ENCODE peak calls at places on chromosome 12, in four cellular contexts. One of them, this sample, is unnamed.

GRCh38 chr12:120132863-120133385 is 16.4 kb upstream of the RAB35 start:
- DNase-seq in astrocyte of the cerebellum: no peak
- DNase-seq in left ventricle myocardium inferior: no peak
- DNase-seq in mucosa of descending colon: no peak
- DNase-seq in this sample: peak; percentile 29

GRCh38 chr12:128180166-128180565 is 86.8 kb upstream of the TMEM132C start:
- DNase-seq in mucosa of descending colon: no peak
- DNase-seq in astrocyte of the cerebellum: no peak
- DNase-seq in left ventricle myocardium inferior: no peak
- DNase-seq in this sample: no peak

GRCh38 chr12:110312581-110313360 is 31.7 kb downstream of the ATP2A2 start:
- DNase-seq in mucosa of descending colon: no peak
- DNase-seq in left ventricle myocardium inferior: no peak
- DNase-seq in astrocyte of the cerebellum: no peak
- DNase-seq in this sample: no peak

GRCh38 chr12:96831346-96831745 is 75.7 kb upstream of the NEDD1 start:
- DNase-seq in mucosa of descending colon: no peak
- DNase-seq in left ventricle myocardium inferior: no peak
- DNase-seq in astrocyte of the cerebellum: no peak
- DNase-seq in this sample: no peak

GRCh38 chr12:7019043-7019569 is 830 bp upstream of the LPCAT3 start:
- DNase-seq in mucosa of descending colon: no peak
- DNase-seq in left ventricle myocardium inferior: no peak
- DNase-seq in astrocyte of the cerebellum: no peak
- DNase-seq in this sample: no peak

GRCh38 chr12:54593135-54593534 is 4.7 kb upstream of the PPP1R1A start:
- DNase-seq in left ventricle myocardium inferior: no peak
- DNase-seq in astrocyte of the cerebellum: no peak
- DNase-seq in mucosa of descending colon: no peak
- DNase-seq in this sample: no peak

GRCh38 chr12:50637870-50638481 is 125.9 kb upstream of the ATF1 start:
- DNase-seq in mucosa of descending colon: no peak
- DNase-seq in astrocyte of the cerebellum: no peak
- DNase-seq in left ventricle myocardium inferior: no peak
- DNase-seq in this sample: no peak

GRCh38 chr12:107178776-107179175 is 85.4 kb upstream of the CRY1 start:
- DNase-seq in mucosa of descending colon: no peak
- DNase-seq in left ventricle myocardium inferior: no peak
- DNase-seq in astrocyte of the cerebellum: no peak
- DNase-seq in this sample: no peak

GRCh38 chr12:100311317-100311716 is 44.3 kb downstream of the SCYL2 start:
- DNase-seq in left ventricle myocardium inferior: no peak
- DNase-seq in astrocyte of the cerebellum: no peak
- DNase-seq in mucosa of descending colon: no peak
- DNase-seq in this sample: no peak

GRCh38 chr12:93698307-93699092 is 21.3 kb downstream of the CRADD start:
- DNase-seq in left ventricle myocardium inferior: no peak
- DNase-seq in astrocyte of the cerebellum: no peak
- DNase-seq in mucosa of descending colon: no peak
- DNase-seq in this sample: no peak

GRCh38 chr12:131929530-131930456 is 717 bp downstream of the PUS1 start:
- DNase-seq in left ventricle myocardium inferior: no peak
- DNase-seq in mucosa of descending colon: peak; percentile 74
- DNase-seq in astrocyte of the cerebellum: no peak
- DNase-seq in this sample: peak; percentile 70

GRCh38 chr12:2374092-2374740 is 321.4 kb downstream of the CACNA1C start:
- DNase-seq in mucosa of descending colon: no peak
- DNase-seq in astrocyte of the cerebellum: peak; percentile 32
- DNase-seq in left ventricle myocardium inferior: no peak
- DNase-seq in this sample: no peak

GRCh38 chr12:124422570-124423523 is 128.0 kb downstream of the RFLNA start:
- DNase-seq in astrocyte of the cerebellum: peak; percentile 86
- DNase-seq in left ventricle myocardium inferior: peak; percentile 95
- DNase-seq in mucosa of descending colon: peak; percentile 93
- DNase-seq in this sample: peak; percentile 29

GRCh38 chr12:12882288-12882687 is 9.1 kb upstream of the GPRC5A start:
- DNase-seq in mucosa of descending colon: no peak
- DNase-seq in left ventricle myocardium inferior: no peak
- DNase-seq in astrocyte of the cerebellum: no peak
- DNase-seq in this sample: no peak

GRCh38 chr12:41345071-41345470 is 157.0 kb downstream of the PDZRN4 start:
- DNase-seq in left ventricle myocardium inferior: no peak
- DNase-seq in mucosa of descending colon: no peak
- DNase-seq in astrocyte of the cerebellum: no peak
- DNase-seq in this sample: no peak

GRCh38 chr12:10505620-10506019 is at the start of gene EIF2S3B:
- DNase-seq in astrocyte of the cerebellum: no peak
- DNase-seq in mucosa of descending colon: peak; percentile 44
- DNase-seq in left ventricle myocardium inferior: no peak
- DNase-seq in this sample: no peak

GRCh38 chr12:96988919-96989318 is 81.9 kb downstream of the NEDD1 start:
- DNase-seq in mucosa of descending colon: no peak
- DNase-seq in astrocyte of the cerebellum: no peak
- DNase-seq in left ventricle myocardium inferior: no peak
- DNase-seq in this sample: no peak

GRCh38 chr12:12398026-12398859 is 41.4 kb downstream of the BORCS5 start:
- DNase-seq in astrocyte of the cerebellum: peak; percentile 87
- DNase-seq in left ventricle myocardium inferior: peak; percentile 45
- DNase-seq in mucosa of descending colon: no peak
- DNase-seq in this sample: peak; percentile 60

GRCh38 chr12:69837191-69838085 is 12.4 kb downstream of the MYRFL start:
- DNase-seq in left ventricle myocardium inferior: no peak
- DNase-seq in mucosa of descending colon: no peak
- DNase-seq in astrocyte of the cerebellum: no peak
- DNase-seq in this sample: no peak

GRCh38 chr12:111369496-111370220 is 763 bp upstream of the PHETA1 start:
- DNase-seq in left ventricle myocardium inferior: no peak
- DNase-seq in mucosa of descending colon: no peak
- DNase-seq in astrocyte of the cerebellum: no peak
- DNase-seq in this sample: no peak

GRCh38 chr12:75683220-75683619 is 171.8 kb upstream of the KRR1 start:
- DNase-seq in left ventricle myocardium inferior: no peak
- DNase-seq in astrocyte of the cerebellum: no peak
- DNase-seq in mucosa of descending colon: no peak
- DNase-seq in this sample: no peak

GRCh38 chr12:16300222-16300621 is 22.7 kb upstream of the SLC15A5 start:
- DNase-seq in mucosa of descending colon: no peak
- DNase-seq in left ventricle myocardium inferior: no peak
- DNase-seq in astrocyte of the cerebellum: no peak
- DNase-seq in this sample: no peak

GRCh38 chr12:124026755-124027745 is 54.0 kb downstream of the ZNF664 start:
- DNase-seq in left ventricle myocardium inferior: no peak
- DNase-seq in astrocyte of the cerebellum: no peak
- DNase-seq in mucosa of descending colon: no peak
- DNase-seq in this sample: no peak

GRCh38 chr12:57215668-57216013 is 953 bp upstream of the NXPH4 start:
- DNase-seq in astrocyte of the cerebellum: no peak
- DNase-seq in left ventricle myocardium inferior: no peak
- DNase-seq in mucosa of descending colon: no peak
- DNase-seq in this sample: peak; percentile 64

GRCh38 chr12:4275869-4276253 is 2.3 kb downstream of the CCND2 start:
- DNase-seq in mucosa of descending colon: no peak
- DNase-seq in left ventricle myocardium inferior: no peak
- DNase-seq in astrocyte of the cerebellum: no peak
- DNase-seq in this sample: peak; percentile 60

GRCh38 chr12:123471374-123472068 is 13.6 kb downstream of the SNRNP35 start:
- DNase-seq in mucosa of descending colon: no peak
- DNase-seq in left ventricle myocardium inferior: peak; percentile 57
- DNase-seq in astrocyte of the cerebellum: peak; percentile 18
- DNase-seq in this sample: no peak

GRCh38 chr12:53065975-53066593 is 13.1 kb downstream of the SPRYD3 start:
- DNase-seq in left ventricle myocardium inferior: peak; percentile 81
- DNase-seq in mucosa of descending colon: peak; percentile 78
- DNase-seq in astrocyte of the cerebellum: peak; percentile 66
- DNase-seq in this sample: peak; percentile 62
- H3K4me3 ChIP-seq in left ventricle myocardium inferior: peak overlapping the region; percentile 31
- H3K4me3 ChIP-seq in mucosa of descending colon: no peak overlapping the region
- H3K4me3 ChIP-seq in astrocyte of the cerebellum: no peak overlapping the region
- H3K4me3 ChIP-seq in this sample: no peak overlapping the region

GRCh38 chr12:114976959-114977358 is 293.0 kb upstream of the TBX3 start:
- DNase-seq in mucosa of descending colon: no peak
- DNase-seq in astrocyte of the cerebellum: no peak
- DNase-seq in left ventricle myocardium inferior: no peak
- DNase-seq in this sample: no peak
- TF ChIP-seq CTCF in mucosa of descending colon: no peak
- TF ChIP-seq CTCF in astrocyte of the cerebellum: no peak
- TF ChIP-seq CTCF in left ventricle myocardium inferior: no peak
- TF ChIP-seq CTCF in this sample: no peak

GRCh38 chr12:49368240-49368600 is 958 bp downstream of the SPATS2 start:
- DNase-seq in left ventricle myocardium inferior: no peak
- DNase-seq in astrocyte of the cerebellum: no peak
- DNase-seq in mucosa of descending colon: no peak
- DNase-seq in this sample: no peak
- H3K4me3 ChIP-seq in left ventricle myocardium inferior: peak overlapping the region; percentile 81
- H3K4me3 ChIP-seq in astrocyte of the cerebellum: peak overlapping the region; percentile 64
- H3K4me3 ChIP-seq in mucosa of descending colon: no peak overlapping the region
- H3K4me3 ChIP-seq in this sample: peak overlapping the region; percentile 77

GRCh38 chr12:71782007-71782406 is 27.3 kb downstream of the RAB21 start:
- DNase-seq in mucosa of descending colon: no peak
- DNase-seq in astrocyte of the cerebellum: no peak
- DNase-seq in left ventricle myocardium inferior: no peak
- DNase-seq in this sample: no peak

DNA sequence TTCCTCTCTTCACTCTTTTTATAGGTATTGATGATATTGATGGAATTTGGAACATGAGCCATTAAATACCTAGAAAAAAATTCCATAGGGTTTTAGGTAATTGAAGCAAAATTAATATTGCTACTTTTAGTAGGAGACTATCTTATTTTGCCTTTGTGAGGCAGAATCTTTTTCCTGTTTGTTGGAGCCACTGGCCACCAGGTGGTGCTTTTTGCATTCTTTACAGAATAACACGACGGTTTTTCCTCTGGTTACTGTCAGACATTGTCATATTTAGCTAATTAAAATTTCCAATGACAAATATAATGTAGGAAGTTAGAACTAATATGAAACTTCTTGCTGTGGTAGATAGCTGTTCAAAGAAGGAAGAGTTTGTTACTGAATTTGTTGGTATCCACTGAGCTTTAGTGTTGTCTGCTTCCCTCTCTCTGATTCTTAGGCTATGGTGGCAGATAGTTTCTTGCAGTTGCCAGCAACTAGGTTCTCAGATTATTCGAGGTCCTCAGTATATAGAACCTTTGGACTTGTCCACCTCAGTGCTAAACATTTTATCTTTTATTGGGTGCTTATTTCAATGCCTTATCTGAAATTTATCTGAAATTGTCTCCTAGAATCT is 25.7 kb downstream of the RAB21 start:
- DNase-seq in left ventricle myocardium inferior: no peak
- DNase-seq in mucosa of descending colon: no peak
- DNase-seq in astrocyte of the cerebellum: peak; percentile 28
- DNase-seq in this sample: no peak
- TF ChIP-seq CTCF in left ventricle myocardium inferior: peak; percentile 79
- TF ChIP-seq CTCF in mucosa of descending colon: peak; percentile 51
- TF ChIP-seq CTCF in astrocyte of the cerebellum: peak; percentile 74
- TF ChIP-seq CTCF in this sample: peak; percentile 10

DNA sequence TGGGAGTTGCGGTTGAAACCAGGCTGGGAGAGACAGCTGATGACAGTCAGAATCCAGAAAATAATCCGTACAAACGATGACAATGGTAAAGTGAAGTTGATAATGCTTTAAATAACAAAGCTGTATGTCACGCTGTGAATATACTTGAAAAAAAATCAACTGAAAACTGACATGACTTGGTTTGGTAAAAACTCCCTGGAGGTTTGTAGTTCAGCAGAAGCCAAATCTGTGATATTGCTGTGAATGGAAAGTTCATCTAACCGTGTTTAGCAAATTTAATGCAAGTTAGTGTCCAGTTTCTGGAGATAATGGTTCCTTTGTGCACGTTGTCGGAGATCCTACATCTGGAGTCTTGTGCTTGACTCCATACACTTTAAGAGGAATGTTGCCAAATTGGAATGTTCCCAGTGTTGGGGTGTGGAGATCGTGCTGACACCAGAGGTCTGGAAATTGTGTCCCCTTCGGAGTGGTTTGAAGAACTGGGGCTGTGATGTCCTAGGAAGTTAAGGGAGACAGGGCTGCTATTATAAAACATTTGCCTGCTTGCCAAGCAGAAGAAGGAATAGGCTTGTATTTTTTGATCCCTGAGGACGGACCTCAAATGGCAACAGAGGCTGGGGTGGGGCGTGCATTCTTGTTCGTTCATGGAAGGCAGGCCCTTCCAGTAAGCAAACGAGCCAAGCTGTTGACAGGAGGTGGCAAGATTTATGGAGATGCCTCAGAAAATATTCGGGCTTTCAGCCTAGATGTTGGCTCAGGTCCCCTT is 30.6 kb downstream of the PPFIBP1 start:
- DNase-seq in mucosa of descending colon: no peak
- DNase-seq in astrocyte of the cerebellum: peak; percentile 29
- DNase-seq in left ventricle myocardium inferior: peak; percentile 81
- DNase-seq in this sample: no peak
- H3K4me3 ChIP-seq in mucosa of descending colon: no peak overlapping the region
- H3K4me3 ChIP-seq in astrocyte of the cerebellum: peak overlapping the region; percentile 2
- H3K4me3 ChIP-seq in left ventricle myocardium inferior: peak overlapping the region; percentile 47
- H3K4me3 ChIP-seq in this sample: no peak overlapping the region

DNA sequence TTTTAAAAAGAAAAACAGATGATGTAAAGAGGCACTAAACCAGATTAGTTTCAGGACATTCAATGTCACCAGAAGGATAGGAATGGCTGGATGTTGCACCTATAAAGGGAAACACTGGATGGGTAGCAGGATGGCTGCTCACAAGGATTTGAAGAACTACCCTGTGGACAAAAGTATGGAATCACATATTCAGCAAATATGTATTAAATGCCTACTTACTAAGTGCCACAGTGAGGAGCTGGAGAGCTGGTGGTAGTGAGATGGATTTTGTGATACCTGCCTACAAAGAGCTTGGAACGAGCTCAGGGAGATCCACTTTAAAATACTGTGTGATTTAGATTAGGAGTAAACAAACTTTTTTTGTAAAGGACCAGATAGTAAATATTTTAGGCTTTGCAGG is 316.2 kb downstream of the PAWR start:
- DNase-seq in left ventricle myocardium inferior: no peak
- DNase-seq in mucosa of descending colon: no peak
- DNase-seq in astrocyte of the cerebellum: no peak
- DNase-seq in this sample: no peak
- TF ChIP-seq CTCF in left ventricle myocardium inferior: no peak
- TF ChIP-seq CTCF in mucosa of descending colon: no peak
- TF ChIP-seq CTCF in astrocyte of the cerebellum: no peak
- TF ChIP-seq CTCF in this sample: no peak